ENCODE peak calls at places on chromosomes 11 and 22, in seven cellular contexts. R is amniotic epithelial cell; X is mucosa of gallbladder; J is RCC 7860; T is pancreas; K is NCI-H1417 treated with DMSO at 0.1 percent for 48 hours; M is stimulated activated CD4-positive, alpha-beta T cell treated with anti-CD3 and anti-CD28 coated beads, Interleukin-4, amount 100 ng/mL, for 48 hours. I is an unnamed sample.

GRCh38 chr22:46233231-46233630 is 16.9 kb downstream of the CDPF1 start:
- DNase-seq in J (peak; percentile 32), K (no peak), T (peak; percentile 53), M (no peak), X (peak; percentile 34), R (no peak), I (peak; percentile 81)

GRCh38 chr22:38767313-38767712 is 11.5 kb upstream of the SUN2 start:
- DNase-seq in T (no peak), X (no peak), J (no peak), R (no peak), M (no peak), K (no peak), I (no peak)

GRCh38 chr11:34630544-34630943 is 9.7 kb downstream of the EHF start:
- DNase-seq in M (no peak), R (no peak), J (no peak), X (no peak), K (no peak), T (no peak), I (no peak)

GRCh38 chr11:129698212-129698611 is 117.4 kb upstream of the TMEM45B start:
- DNase-seq in T (no peak), J (no peak), X (no peak), M (no peak), K (no peak), R (no peak), I (no peak)

GRCh38 chr11:118641463-118642019 is 34.1 kb downstream of the PHLDB1 start:
- DNase-seq in T (peak; percentile 78), K (peak; percentile 92), R (no peak), X (peak; percentile 57), M (no peak), J (no peak), I (no peak)

GRCh38 chr11:73072935-73073481 is 69.1 kb downstream of the FCHSD2 start:
- DNase-seq in T (no peak), M (no peak), J (no peak), K (no peak), X (peak; percentile 39), R (peak; percentile 44), I (no peak)

GRCh38 chr11:46332568-46333128 is 14.6 kb upstream of the DGKZ start:
- DNase-seq in X (no peak), T (no peak), J (no peak), M (no peak), K (no peak), R (no peak), I (no peak)

GRCh38 chr11:126484266-126484665 is 128.8 kb downstream of the ST3GAL4 start:
- DNase-seq in J (peak; percentile 9), M (no peak), T (no peak), R (peak; percentile 88), X (no peak), K (no peak), I (no peak)

GRCh38 chr11:2266586-2267305 is 3.6 kb downstream of the ASCL2 start:
- DNase-seq in X (no peak), M (no peak), J (no peak), T (no peak), R (no peak), K (no peak), I (peak; percentile 88)

GRCh38 chr11:3123761-3124733 is 41.1 kb downstream of the OSBPL5 start:
- DNase-seq in M (no peak), T (no peak), K (no peak), J (peak; percentile 82), X (peak; percentile 70), R (peak; percentile 95), I (peak; percentile 91)

GRCh38 chr11:69213964-69214363 is 58.2 kb downstream of the SMIM38 start:
- DNase-seq in M (no peak), K (no peak), R (no peak), X (no peak), T (peak; percentile 2), J (no peak), I (peak; percentile 62)

GRCh38 chr11:75066061-75066460 is 30.6 kb downstream of the OR2AT4 start:
- DNase-seq in J (no peak), X (no peak), K (no peak), T (no peak), M (no peak), R (no peak), I (no peak)

GRCh38 chr22:32477608-32478007 is 3.0 kb downstream of the FBXO7 start:
- DNase-seq in K (no peak), T (no peak), X (no peak), R (no peak), M (no peak), J (no peak), I (no peak)

GRCh38 chr11:3160252-3161031 is 4.7 kb downstream of the OSBPL5 start:
- DNase-seq in M (no peak), J (peak; percentile 44), X (peak; percentile 87), R (peak; percentile 90), T (peak; percentile 85), K (no peak), I (no peak)